ENCODE peak calls at places on chromosomes 1 and 21, in five cellular contexts. N is tibial artery, Z is aorta, A is heart left ventricle, H is SJSA1. R is an unnamed sample.

GRCh38 chr1:38221006-38221649 is 174.5 kb upstream of the POU3F1 start:
- DNase-seq in N (no peak), Z (no peak), A (no peak), H (peak; percentile 80), R (peak; percentile 54)

GRCh38 chr21:41254090-41254700 is 62.4 kb upstream of the FAM3B start:
- DNase-seq in N (no peak), Z (no peak), A (no peak), H (no peak), R (no peak)

GRCh38 chr1:201790261-201790660 is 38.7 kb upstream of the IPO9 start:
- DNase-seq in N (peak; percentile 73), Z (no peak), A (no peak), H (no peak), R (no peak)

GRCh38 chr1:231407537-231408396 is 14.3 kb downstream of the EGLN1 start:
- DNase-seq in N (no peak), Z (no peak), A (no peak), H (no peak), R (no peak)

GRCh38 chr1:177937174-177937770 is 32.6 kb downstream of the SEC16B start:
- DNase-seq in N (no peak), Z (no peak), A (no peak), H (no peak), R (no peak)

GRCh38 chr1:171563675-171564074 is 58.4 kb upstream of the MYOCOS start:
- DNase-seq in N (no peak), Z (no peak), A (no peak), H (peak; percentile 30), R (no peak)

GRCh38 chr1:28365864-28366263 is 3.7 kb upstream of the PHACTR4 start:
- DNase-seq in N (peak; percentile 3), Z (no peak), A (no peak), H (no peak), R (no peak)

GRCh38 chr1:60972841-60973364 is 109.5 kb upstream of the NFIA start:
- DNase-seq in N (no peak), Z (no peak), A (no peak), H (peak; percentile 9), R (no peak)

GRCh38 chr1:30735668-30736498 is 12.5 kb upstream of the MATN1 start:
- DNase-seq in N (no peak), Z (no peak), A (no peak), H (no peak), R (no peak)

GRCh38 chr1:172041689-172042088 is 200.4 kb downstream of the DNM3 start:
- DNase-seq in N (no peak), Z (no peak), A (no peak), H (no peak), R (peak; percentile 42)

GRCh38 chr1:226942392-226942791 is 2.3 kb downstream of the COQ8A start:
- DNase-seq in N (no peak), Z (no peak), A (no peak), H (no peak), R (no peak)

GRCh38 chr1:226945106-226945857 is 5.2 kb downstream of the COQ8A start:
- DNase-seq in N (peak; percentile 48), Z (no peak), A (no peak), H (no peak), R (peak; percentile 77)

GRCh38 chr1:226943927-226944326 is 3.8 kb downstream of the COQ8A start:
- DNase-seq in N (peak; percentile 44), Z (no peak), A (no peak), H (no peak), R (no peak)

GRCh38 chr1:226940806-226941067 is 643 bp downstream of the COQ8A start:
- DNase-seq in N (no peak), Z (no peak), A (no peak), H (no peak), R (no peak)

DNA sequence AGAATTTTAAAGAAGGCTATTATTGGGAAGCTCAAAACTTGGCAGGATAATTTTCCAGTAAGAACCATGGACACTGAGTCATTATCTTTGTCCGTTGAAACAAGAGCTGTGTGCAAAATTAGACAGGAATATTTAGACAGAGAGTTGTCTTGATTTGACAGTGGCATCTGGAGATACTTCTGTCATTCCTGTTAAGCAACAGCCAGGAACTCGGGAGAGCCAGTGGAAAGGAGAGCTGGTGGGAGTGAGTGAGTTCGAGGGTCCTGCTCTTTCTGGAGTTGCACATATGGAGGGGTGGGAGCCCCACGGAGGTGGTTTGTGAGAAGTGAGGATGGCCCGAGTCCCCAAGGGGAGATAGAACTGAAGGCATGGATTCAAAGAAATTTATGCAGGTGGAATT is 3.1 kb downstream of the COQ8A start:
- DNase-seq in N (peak; percentile 51), Z (no peak), A (no peak), H (no peak), R (no peak)
- H3K4me1 ChIP-seq in N (peaks cover 34% of the 10 kb centered on the region), Z (no peaks in the 10 kb centered on the region), A (peaks cover 71% of the 10 kb centered on the region), H (peaks cover 14% of the 10 kb centered on the region), R (peaks cover 17% of the 10 kb centered on the region)

GRCh38 chr1:43234267-43234666 is 35.5 kb upstream of the TMEM125 start:
- DNase-seq in N (peak; percentile 62), Z (no peak), A (no peak), H (no peak), R (no peak)

GRCh38 chr1:43232071-43232470 is 37.7 kb upstream of the TMEM125 start:
- DNase-seq in N (peak; percentile 69), Z (no peak), A (no peak), H (peak; percentile 64), R (no peak)

GRCh38 chr1:43229831-43230780 is 39.7 kb upstream of the TMEM125 start:
- DNase-seq in N (peak; percentile 48), Z (no peak), A (no peak), H (no peak), R (no peak)

GRCh38 chr1:43233631-43234030 is 36.2 kb upstream of the TMEM125 start:
- DNase-seq in N (peak; percentile 38), Z (no peak), A (no peak), H (no peak), R (no peak)

DNA sequence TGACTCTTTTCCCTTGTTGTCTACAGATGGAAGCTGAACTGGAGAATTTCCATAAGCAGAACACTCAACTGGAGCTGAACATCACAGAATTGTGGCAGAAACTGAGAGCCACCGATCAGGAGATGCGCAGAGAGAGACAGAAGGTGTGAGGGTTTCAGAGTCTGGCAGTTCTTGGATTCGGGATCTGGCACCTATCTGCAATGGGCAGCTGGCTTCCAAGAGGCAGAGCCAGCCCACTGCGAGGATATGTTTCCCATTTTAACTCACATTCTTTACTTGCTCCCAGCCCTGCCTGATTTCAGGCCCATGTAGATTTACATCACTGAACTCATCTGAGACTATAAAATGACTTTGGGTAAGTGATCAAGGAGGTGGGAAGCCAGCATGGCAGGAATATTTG is 37.3 kb upstream of the TMEM125 start:
- DNase-seq in N (peak; percentile 43), Z (no peak), A (no peak), H (no peak), R (no peak)
- H3K9me3 ChIP-seq in N (no peaks in the 10 kb centered on the region), Z (no peaks in the 10 kb centered on the region), A (no peaks in the 10 kb centered on the region), H (no peaks in the 10 kb centered on the region), R (no peaks in the 10 kb centered on the region)

DNA sequence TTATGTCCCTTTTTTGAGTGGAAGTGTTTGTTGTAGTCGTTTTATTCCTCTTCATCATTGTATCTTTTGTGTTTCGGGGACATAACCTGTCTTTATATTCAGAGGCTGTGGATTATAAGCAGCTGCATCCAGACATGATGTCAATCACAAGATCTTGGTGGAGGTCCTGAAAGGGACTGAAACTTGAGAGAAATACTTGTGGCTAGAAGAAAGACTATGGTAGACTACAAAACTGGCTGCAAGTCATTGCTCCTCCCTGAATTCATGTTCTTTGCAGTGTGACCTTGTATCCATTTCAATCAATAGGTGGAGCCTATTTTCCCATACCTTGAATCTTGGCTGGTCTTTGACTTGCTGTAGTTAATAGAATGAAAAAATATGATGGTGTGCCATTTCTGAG is 442.4 kb upstream of the PLXNA2 start:
- DNase-seq in N (no peak), Z (no peak), A (no peak), H (no peak), R (peak; percentile 29)
- H3K4me1 ChIP-seq in N (peaks cover 5% of the 10 kb centered on the region), Z (no peaks in the 10 kb centered on the region), A (peaks cover 13% of the 10 kb centered on the region), H (no peaks in the 10 kb centered on the region), R (peaks cover 8% of the 10 kb centered on the region)

DNA sequence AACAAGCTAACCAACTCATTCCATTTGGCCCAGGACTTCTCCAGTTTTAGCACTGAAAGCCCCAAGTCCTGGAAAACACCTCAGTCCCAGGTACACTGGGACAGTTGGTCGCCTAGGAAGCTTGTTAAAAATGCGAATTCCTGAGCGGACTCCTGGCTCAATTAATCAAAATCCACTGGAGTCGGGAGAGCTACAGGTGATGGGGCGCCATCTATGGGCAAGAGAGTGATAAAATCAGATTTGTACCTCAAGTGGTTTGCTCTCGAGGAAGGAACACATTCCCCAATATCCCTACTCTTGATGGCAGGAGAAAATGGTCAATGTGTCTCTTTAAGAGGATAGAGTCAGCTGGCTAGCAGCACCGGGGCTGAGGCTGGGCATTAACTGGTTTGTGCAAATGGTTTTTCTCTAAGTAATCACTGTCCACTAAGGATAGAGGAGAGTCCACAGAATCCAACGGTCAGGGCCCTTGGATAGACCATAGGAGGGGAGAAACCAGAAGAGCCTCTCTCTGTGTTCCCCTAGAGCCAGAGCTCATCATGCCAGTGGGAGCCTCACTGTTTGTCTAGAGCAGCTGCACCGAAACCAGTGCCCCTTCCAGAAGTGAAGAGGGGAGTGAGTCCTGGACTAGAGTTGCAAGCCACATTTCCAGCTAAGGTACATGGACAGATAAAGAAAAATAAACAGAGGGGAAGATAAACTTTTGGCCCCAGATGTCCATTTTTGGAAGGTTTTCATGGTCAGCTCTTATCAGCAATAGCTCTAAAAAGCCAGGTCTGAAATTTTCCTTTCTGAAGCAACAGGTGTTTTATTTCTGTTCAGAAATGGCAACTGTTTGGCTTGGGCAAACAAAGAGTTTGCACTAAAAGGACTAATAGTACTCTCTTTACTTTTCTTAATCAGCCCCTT is 148.5 kb downstream of the TENT5C start:
- DNase-seq in N (no peak), Z (peak; percentile 77), A (peak; percentile 47), H (peak; percentile 56), R (peak; percentile 84)
- H3K9me3 ChIP-seq in N (no peaks in the 10 kb centered on the region), Z (no peaks in the 10 kb centered on the region), A (no peaks in the 10 kb centered on the region), H (no peaks in the 10 kb centered on the region), R (no peaks in the 10 kb centered on the region)

GRCh38 chr1:226066415-226067077 is 4.0 kb downstream of the H3-3A start:
- DNase-seq in N (no peak), Z (no peak), A (no peak), H (no peak), R (no peak)
- H3K4me1 ChIP-seq in N (peaks cover 52% of the 10 kb centered on the region), Z (no peaks in the 10 kb centered on the region), A (peaks cover 56% of the 10 kb centered on the region), H (peaks cover 11% of the 10 kb centered on the region), R (peaks cover 9% of the 10 kb centered on the region)

GRCh38 chr1:113094506-113094905 is 21.5 kb downstream of the LRIG2 start:
- DNase-seq in N (no peak), Z (no peak), A (no peak), H (no peak), R (no peak)
- H3K9me3 ChIP-seq in N (no peaks in the 10 kb centered on the region), Z (no peaks in the 10 kb centered on the region), A (no peaks in the 10 kb centered on the region), H (no peaks in the 10 kb centered on the region), R (no peaks in the 10 kb centered on the region)

GRCh38 chr1:26278835-26279597 is 870 bp upstream of the SH3BGRL3 start:
- DNase-seq in N (peak; percentile 87), Z (peak; percentile 78), A (peak; percentile 64), H (peak; percentile 23), R (no peak)
- H3K4me1 ChIP-seq in N (peaks cover 77% of the 10 kb centered on the region), Z (no peaks in the 10 kb centered on the region), A (peaks cover 64% of the 10 kb centered on the region), H (peaks cover 80% of the 10 kb centered on the region), R (peaks cover 49% of the 10 kb centered on the region)

DNA sequence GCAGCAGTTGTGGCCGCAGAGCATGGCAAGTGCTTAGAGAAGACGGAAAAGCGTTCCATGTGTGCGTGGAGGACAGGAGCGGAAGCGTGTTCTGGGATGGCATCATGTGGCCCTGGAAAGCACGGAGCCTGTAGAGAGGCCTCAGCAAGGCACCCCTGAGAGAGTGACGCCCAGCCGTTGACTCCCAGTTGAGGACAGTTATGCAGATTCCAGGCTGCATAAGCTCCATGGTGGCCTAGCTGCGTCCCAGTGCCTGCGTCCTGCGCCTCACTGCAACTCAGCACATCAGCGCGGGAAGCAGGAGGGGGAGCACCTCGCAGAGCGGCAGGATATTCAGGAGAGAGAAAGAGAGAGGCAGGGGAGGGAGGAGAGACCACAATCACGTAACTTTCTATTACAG is 49.0 kb upstream of the TTC34 start:
- DNase-seq in N (no peak), Z (no peak), A (no peak), H (no peak), R (no peak)
- H3K9me3 ChIP-seq in N (no peaks in the 10 kb centered on the region), Z (peaks cover 3% of the 10 kb centered on the region), A (no peaks in the 10 kb centered on the region), H (no peaks in the 10 kb centered on the region), R (no peaks in the 10 kb centered on the region)

R was measured in SJCRH30.